ENCODE peak calls at places on chromosomes 5 and 9, in seven cellular contexts. U is GM12865, X is fibroblast of lung, N is pancreas, G is Peyer's patch, E is tibial artery, L is tibial nerve. Y is an unnamed sample.

GRCh38 chr9:135648494-135649410 is 9.4 kb upstream of the GLT6D1 start:
- DNase-seq in U (no peak), X (no peak), N (no peak), G (no peak), E (no peak), L (no peak), Y (no peak)

GRCh38 chr5:81426347-81426746 is 32.4 kb upstream of the ACOT12 start:
- DNase-seq in U (no peak), X (peak), N (no peak), G (no peak), E (no peak), L (no peak), Y (no peak)

GRCh38 chr5:110738812-110739651 is at the start of gene SLC25A46:
- DNase-seq in U (peak), X (peak), N (peak), G (peak), E (peak), L (peak), Y (peak)

GRCh38 chr5:167578977-167579700 is 712.3 kb upstream of the WWC1 start:
- DNase-seq in U (no peak), X (peak), N (no peak), G (no peak), E (no peak), L (no peak), Y (no peak)

GRCh38 chr9:71981944-71982343 is 70.5 kb downstream of the C9orf85 start:
- DNase-seq in U (no peak), X (no peak), N (no peak), G (no peak), E (no peak), L (no peak), Y (no peak)

GRCh38 chr9:76115396-76115795 is 224.9 kb downstream of the PCSK5 start:
- DNase-seq in U (no peak), X (no peak), N (no peak), G (no peak), E (no peak), L (no peak), Y (no peak)

GRCh38 chr5:131167615-131168014 is 2.6 kb upstream of the HINT1 start:
- DNase-seq in U (no peak), X (no peak), N (no peak), G (no peak), E (no peak), L (no peak), Y (no peak)

GRCh38 chr5:73890569-73890968 is 264.6 kb downstream of the ARHGEF28 start:
- DNase-seq in U (no peak), X (no peak), N (no peak), G (no peak), E (no peak), L (no peak), Y (no peak)

GRCh38 chr5:143182901-143183820 is 220.3 kb downstream of the NR3C1 start:
- DNase-seq in U (peak), X (no peak), N (no peak), G (no peak), E (peak), L (peak), Y (no peak)

GRCh38 chr5:145629047-145629446 is 206.1 kb downstream of the PRELID2 start:
- DNase-seq in U (no peak), X (no peak), N (no peak), G (no peak), E (no peak), L (no peak), Y (no peak)

GRCh38 chr9:137168907-137169763 is 716 bp downstream of the LRRC26 start:
- DNase-seq in U (peak), X (peak), N (peak), G (peak), E (no peak), L (no peak), Y (no peak)

GRCh38 chr9:90165281-90165680 is 477.3 kb downstream of the DIRAS2 start:
- DNase-seq in U (no peak), X (no peak), N (no peak), G (peak), E (no peak), L (no peak), Y (no peak)

GRCh38 chr9:3343671-3344070 is 182.1 kb downstream of the RFX3 start:
- DNase-seq in U (no peak), X (no peak), N (no peak), G (no peak), E (no peak), L (no peak), Y (no peak)

GRCh38 chr5:33556330-33557328 is 115.9 kb downstream of the TARS1 start:
- DNase-seq in U (no peak), X (no peak), N (peak), G (no peak), E (no peak), L (no peak), Y (no peak)

GRCh38 chr9:95174038-95174437 is 143.5 kb downstream of the FANCC start:
- DNase-seq in U (no peak), X (no peak), N (no peak), G (no peak), E (no peak), L (no peak), Y (no peak)

GRCh38 chr5:61329729-61330128 is 2.3 kb upstream of the ZSWIM6 start:
- DNase-seq in U (peak), X (peak), N (no peak), G (no peak), E (no peak), L (no peak), Y (no peak)

DNA sequence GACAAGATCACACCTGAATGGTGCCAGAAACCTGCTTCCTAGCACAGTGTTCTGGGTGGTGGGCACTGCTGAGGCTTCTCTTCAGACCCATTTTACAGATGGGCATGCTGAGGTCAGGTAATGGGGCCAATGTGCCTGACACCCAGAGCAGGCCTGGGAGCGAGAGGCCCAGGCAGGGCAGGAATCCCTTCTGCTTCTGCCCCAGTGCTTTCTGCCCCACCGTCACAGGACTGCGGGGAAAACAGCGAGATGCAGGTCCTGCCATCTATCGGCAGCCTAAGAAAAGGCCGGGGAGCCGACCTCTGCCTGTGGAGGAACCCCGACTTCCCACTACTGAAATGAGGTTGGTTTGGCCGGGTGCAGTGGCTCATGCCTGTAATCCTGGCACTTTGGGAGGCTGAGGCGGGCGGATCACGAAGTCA is 22.8 kb upstream of the RNU6ATAC start:
- DNase-seq in U (no peak), X (no peak), N (peak), G (peak), E (peak), L (peak), Y (no peak)
- TF ChIP-seq CTCF in U (peak), X (no peak), N (no peak), G (no peak), E (no peak), L (no peak), Y (no peak)

GRCh38 chr9:126532951-126533910 is 80.5 kb upstream of the LMX1B start:
- DNase-seq in U (no peak), X (no peak), N (no peak), G (no peak), E (no peak), L (no peak), Y (no peak)

GRCh38 chr9:126532489-126532888 is 81.2 kb upstream of the LMX1B start:
- DNase-seq in U (no peak), X (no peak), N (no peak), G (no peak), E (no peak), L (no peak), Y (no peak)

GRCh38 chr9:126534431-126535186 is 79.1 kb upstream of the LMX1B start:
- DNase-seq in U (no peak), X (no peak), N (no peak), G (no peak), E (no peak), L (no peak), Y (no peak)

GRCh38 chr9:126532019-126532462 is 81.7 kb upstream of the LMX1B start:
- DNase-seq in U (no peak), X (peak), N (no peak), G (no peak), E (no peak), L (no peak), Y (peak)

GRCh38 chr9:126533911-126534300 is 79.8 kb upstream of the LMX1B start:
- DNase-seq in U (no peak), X (no peak), N (no peak), G (no peak), E (no peak), L (no peak), Y (no peak)
- H3K4me3 ChIP-seq in U (no peak), X (no peak), N (no peak), G (peak), E (no peak), L (no peak), Y (no peak)

GRCh38 chr9:21559402-21560280 is 77.5 kb upstream of the IFNE start:
- DNase-seq in U (peak), X (peak), N (peak), G (peak), E (no peak), L (no peak), Y (no peak)
- TF ChIP-seq CTCF in U (no peak), X (no peak), N (no peak), G (no peak), E (no peak), L (peak), Y (no peak)

GRCh38 chr9:31969552-31969951 is 414.9 kb upstream of the ACO1 start:
- DNase-seq in U (no peak), X (no peak), N (no peak), G (no peak), E (no peak), L (no peak), Y (no peak)
- H3K4me3 ChIP-seq in U (no peak), X (no peak), N (no peak), G (no peak), E (no peak), L (no peak), Y (no peak)

GRCh38 chr5:151660616-151661015 is 26.1 kb downstream of the SPARC start:
- DNase-seq in U (no peak), X (peak), N (no peak), G (no peak), E (no peak), L (no peak), Y (no peak)
- TF ChIP-seq CTCF in U (no peak), X (no peak), N (no peak), G (no peak), E (peak), L (no peak), Y (no peak)

DNA sequence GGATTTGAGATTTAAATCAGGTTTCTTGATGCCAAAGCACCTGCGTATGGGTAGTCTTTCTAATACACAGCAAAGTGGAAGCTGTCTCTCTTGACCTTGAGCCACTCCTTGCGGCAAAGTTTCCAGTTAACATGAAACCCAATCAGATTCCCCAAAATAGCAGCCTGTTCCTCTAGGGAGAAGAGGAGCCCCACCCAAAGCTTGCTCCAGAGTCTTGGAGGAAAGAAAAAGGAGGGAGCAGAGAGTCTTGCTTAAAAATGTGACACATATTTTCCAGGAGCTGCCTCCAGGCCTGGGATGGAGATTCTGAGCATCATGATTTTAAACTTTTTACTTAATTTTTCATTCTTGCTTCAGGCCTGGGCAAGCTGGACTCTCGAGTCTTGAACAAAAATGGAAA is 223.4 kb upstream of the TNC start:
- DNase-seq in U (no peak), X (no peak), N (no peak), G (no peak), E (peak), L (no peak), Y (no peak)
- H3K4me3 ChIP-seq in U (no peak), X (no peak), N (no peak), G (no peak), E (no peak), L (no peak), Y (no peak)

Y was measured in HFF-Myc.